ENCODE peak calls at places on chromosome 17, in ten cellular contexts. One of them, this sample, is unnamed.

GRCh38 chr17:57533684-57534305 is 211.3 kb downstream of the CCDC182 start:
- DNase-seq in psoas muscle: no peak
- DNase-seq in CD8-positive, alpha-beta memory T cell: no peak
- DNase-seq in fibroblast of mammary gland: no peak
- DNase-seq in Karpas-422: no peak
- DNase-seq in lower leg skin: no peak
- DNase-seq in skeletal muscle cell: no peak
- DNase-seq in cardiac muscle cell: peak; percentile 59
- DNase-seq in fibroblast of the aortic adventitia: no peak
- DNase-seq in endodermal cell: no peak
- DNase-seq in this sample: no peak

GRCh38 chr17:4420692-4421131 is 13.0 kb upstream of the SPNS3 start:
- DNase-seq in lower leg skin: peak; percentile 37
- DNase-seq in fibroblast of the aortic adventitia: peak; percentile 81
- DNase-seq in endodermal cell: peak; percentile 90
- DNase-seq in fibroblast of mammary gland: peak; percentile 78
- DNase-seq in Karpas-422: peak; percentile 90
- DNase-seq in psoas muscle: no peak
- DNase-seq in CD8-positive, alpha-beta memory T cell: peak; percentile 69
- DNase-seq in skeletal muscle cell: peak; percentile 20
- DNase-seq in cardiac muscle cell: peak; percentile 83
- DNase-seq in this sample: no peak

GRCh38 chr17:41403409-41404023 is 6.1 kb upstream of the KRT31 start:
- DNase-seq in CD8-positive, alpha-beta memory T cell: no peak
- DNase-seq in lower leg skin: no peak
- DNase-seq in psoas muscle: no peak
- DNase-seq in fibroblast of the aortic adventitia: no peak
- DNase-seq in skeletal muscle cell: no peak
- DNase-seq in endodermal cell: peak; percentile 4
- DNase-seq in fibroblast of mammary gland: no peak
- DNase-seq in cardiac muscle cell: no peak
- DNase-seq in Karpas-422: no peak
- DNase-seq in this sample: no peak

GRCh38 chr17:45410144-45411091 is 22.3 kb downstream of the ARHGAP27 start:
- DNase-seq in psoas muscle: peak; percentile 61
- DNase-seq in skeletal muscle cell: no peak
- DNase-seq in Karpas-422: peak; percentile 90
- DNase-seq in fibroblast of mammary gland: no peak
- DNase-seq in fibroblast of the aortic adventitia: no peak
- DNase-seq in cardiac muscle cell: no peak
- DNase-seq in CD8-positive, alpha-beta memory T cell: peak; percentile 65
- DNase-seq in lower leg skin: no peak
- DNase-seq in endodermal cell: peak; percentile 62
- DNase-seq in this sample: peak; percentile 75

GRCh38 chr17:59513934-59514841 is 51.2 kb upstream of the DHX40 start:
- DNase-seq in lower leg skin: peak; percentile 74
- DNase-seq in CD8-positive, alpha-beta memory T cell: no peak
- DNase-seq in psoas muscle: peak; percentile 76
- DNase-seq in endodermal cell: no peak
- DNase-seq in fibroblast of mammary gland: peak; percentile 74
- DNase-seq in Karpas-422: no peak
- DNase-seq in cardiac muscle cell: peak; percentile 98
- DNase-seq in fibroblast of the aortic adventitia: peak; percentile 70
- DNase-seq in skeletal muscle cell: peak; percentile 74
- DNase-seq in this sample: no peak

GRCh38 chr17:21262259-21262993 is 9.2 kb upstream of the NATD1 start:
- DNase-seq in skeletal muscle cell: no peak
- DNase-seq in CD8-positive, alpha-beta memory T cell: no peak
- DNase-seq in fibroblast of mammary gland: no peak
- DNase-seq in cardiac muscle cell: no peak
- DNase-seq in Karpas-422: no peak
- DNase-seq in endodermal cell: peak; percentile 70
- DNase-seq in psoas muscle: no peak
- DNase-seq in fibroblast of the aortic adventitia: no peak
- DNase-seq in lower leg skin: no peak
- DNase-seq in this sample: no peak

GRCh38 chr17:44378171-44378705 is 11.2 kb downstream of the ITGA2B start:
- DNase-seq in psoas muscle: no peak
- DNase-seq in Karpas-422: no peak
- DNase-seq in CD8-positive, alpha-beta memory T cell: no peak
- DNase-seq in fibroblast of mammary gland: no peak
- DNase-seq in endodermal cell: no peak
- DNase-seq in lower leg skin: no peak
- DNase-seq in cardiac muscle cell: no peak
- DNase-seq in skeletal muscle cell: no peak
- DNase-seq in fibroblast of the aortic adventitia: no peak
- DNase-seq in this sample: no peak

GRCh38 chr17:79322216-79323123 is 247.8 kb downstream of the ENGASE start:
- DNase-seq in endodermal cell: no peak
- DNase-seq in fibroblast of mammary gland: no peak
- DNase-seq in skeletal muscle cell: no peak
- DNase-seq in psoas muscle: no peak
- DNase-seq in fibroblast of the aortic adventitia: no peak
- DNase-seq in CD8-positive, alpha-beta memory T cell: no peak
- DNase-seq in lower leg skin: no peak
- DNase-seq in cardiac muscle cell: no peak
- DNase-seq in Karpas-422: no peak
- DNase-seq in this sample: no peak

GRCh38 chr17:16438557-16439302 is 23.4 kb downstream of the TRPV2 start:
- DNase-seq in cardiac muscle cell: peak; percentile 99
- DNase-seq in fibroblast of mammary gland: peak; percentile 100
- DNase-seq in endodermal cell: peak; percentile 100
- DNase-seq in skeletal muscle cell: peak; percentile 99
- DNase-seq in fibroblast of the aortic adventitia: peak; percentile 100
- DNase-seq in psoas muscle: peak; percentile 96
- DNase-seq in lower leg skin: peak; percentile 97
- DNase-seq in Karpas-422: peak; percentile 100
- DNase-seq in CD8-positive, alpha-beta memory T cell: peak; percentile 97
- DNase-seq in this sample: peak; percentile 95

GRCh38 chr17:16439303-16439791 is 24.0 kb downstream of the TRPV2 start:
- DNase-seq in cardiac muscle cell: peak; percentile 46
- DNase-seq in CD8-positive, alpha-beta memory T cell: no peak
- DNase-seq in skeletal muscle cell: no peak
- DNase-seq in endodermal cell: no peak
- DNase-seq in fibroblast of mammary gland: no peak
- DNase-seq in psoas muscle: no peak
- DNase-seq in lower leg skin: no peak
- DNase-seq in Karpas-422: peak; percentile 55
- DNase-seq in fibroblast of the aortic adventitia: peak; percentile 45
- DNase-seq in this sample: no peak

GRCh38 chr17:16439867-16440351 is 24.5 kb downstream of the TRPV2 start:
- DNase-seq in endodermal cell: no peak
- DNase-seq in fibroblast of the aortic adventitia: peak; percentile 47
- DNase-seq in cardiac muscle cell: no peak
- DNase-seq in psoas muscle: no peak
- DNase-seq in CD8-positive, alpha-beta memory T cell: peak; percentile 43
- DNase-seq in Karpas-422: peak; percentile 67
- DNase-seq in skeletal muscle cell: no peak
- DNase-seq in lower leg skin: no peak
- DNase-seq in fibroblast of mammary gland: peak; percentile 53
- DNase-seq in this sample: no peak

GRCh38 chr17:16437083-16437482 is 21.7 kb downstream of the TRPV2 start:
- DNase-seq in skeletal muscle cell: no peak
- DNase-seq in cardiac muscle cell: no peak
- DNase-seq in lower leg skin: no peak
- DNase-seq in fibroblast of mammary gland: no peak
- DNase-seq in CD8-positive, alpha-beta memory T cell: no peak
- DNase-seq in endodermal cell: peak; percentile 66
- DNase-seq in fibroblast of the aortic adventitia: no peak
- DNase-seq in psoas muscle: no peak
- DNase-seq in Karpas-422: no peak
- DNase-seq in this sample: no peak

DNA sequence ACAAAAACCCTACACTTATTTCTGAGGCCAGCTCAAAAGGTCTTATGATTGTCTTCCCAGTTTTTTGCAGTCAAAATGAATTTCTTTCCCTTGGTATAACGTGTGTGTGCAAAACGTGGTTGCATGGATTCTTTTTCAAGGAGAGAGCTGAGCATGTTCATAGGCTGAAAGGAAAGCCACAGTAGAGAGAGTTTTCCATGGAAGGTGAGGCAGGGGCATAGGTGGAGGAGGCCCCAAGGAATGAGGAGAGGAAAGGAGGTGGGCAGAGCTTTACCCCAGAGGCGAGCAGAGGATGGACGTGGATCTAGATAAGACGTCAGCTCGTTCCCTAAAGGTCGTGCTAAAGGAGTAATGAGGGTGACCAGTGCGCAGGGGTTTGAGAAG is 22.8 kb downstream of the TRPV2 start:
- DNase-seq in lower leg skin: no peak
- DNase-seq in psoas muscle: no peak
- DNase-seq in skeletal muscle cell: no peak
- DNase-seq in fibroblast of the aortic adventitia: no peak
- DNase-seq in CD8-positive, alpha-beta memory T cell: no peak
- DNase-seq in endodermal cell: no peak
- DNase-seq in Karpas-422: no peak
- DNase-seq in cardiac muscle cell: no peak
- DNase-seq in fibroblast of mammary gland: no peak
- DNase-seq in this sample: no peak
- H3K4me3 ChIP-seq in lower leg skin: no peak overlapping the region
- H3K4me3 ChIP-seq in psoas muscle: peak overlapping the region; percentile 96
- H3K4me3 ChIP-seq in skeletal muscle cell: peak overlapping the region; percentile 39
- H3K4me3 ChIP-seq in fibroblast of the aortic adventitia: peak overlapping the region; percentile 56
- H3K4me3 ChIP-seq in CD8-positive, alpha-beta memory T cell: peak overlapping the region; percentile 39
- H3K4me3 ChIP-seq in endodermal cell: peak overlapping the region; percentile 80
- H3K4me3 ChIP-seq in Karpas-422: peak overlapping the region; percentile 73
- H3K4me3 ChIP-seq in cardiac muscle cell: peak overlapping the region; percentile 30
- H3K4me3 ChIP-seq in fibroblast of mammary gland: peak overlapping the region; percentile 53
- H3K4me3 ChIP-seq in this sample: peak overlapping the region; percentile 62

DNA sequence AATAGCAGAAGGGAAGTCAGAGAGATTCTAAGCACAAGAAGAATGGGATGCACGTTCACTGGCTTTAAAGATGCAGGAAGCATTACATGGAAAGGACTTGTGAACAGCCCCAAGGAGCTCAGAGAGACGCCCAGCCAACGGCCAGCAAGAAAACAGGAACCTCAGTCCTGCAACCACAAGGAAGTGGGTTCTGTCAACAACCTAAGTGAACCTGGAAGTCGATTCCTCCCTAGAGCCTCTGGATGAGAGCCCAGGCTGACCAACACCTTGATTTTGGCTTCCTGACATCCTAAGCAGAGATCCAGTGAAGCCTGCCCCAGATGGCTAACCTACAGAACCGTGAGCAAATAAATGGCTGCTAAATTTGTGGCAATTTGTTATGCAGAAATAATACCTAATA is 24.5 kb downstream of the GPR142 start:
- DNase-seq in psoas muscle: peak; percentile 27
- DNase-seq in lower leg skin: no peak
- DNase-seq in fibroblast of the aortic adventitia: no peak
- DNase-seq in CD8-positive, alpha-beta memory T cell: no peak
- DNase-seq in endodermal cell: no peak
- DNase-seq in cardiac muscle cell: no peak
- DNase-seq in Karpas-422: no peak
- DNase-seq in fibroblast of mammary gland: no peak
- DNase-seq in skeletal muscle cell: no peak
- DNase-seq in this sample: no peak
- H3K4me3 ChIP-seq in psoas muscle: no peak overlapping the region
- H3K4me3 ChIP-seq in lower leg skin: no peak overlapping the region
- H3K4me3 ChIP-seq in fibroblast of the aortic adventitia: no peak overlapping the region
- H3K4me3 ChIP-seq in CD8-positive, alpha-beta memory T cell: no peak overlapping the region
- H3K4me3 ChIP-seq in endodermal cell: no peak overlapping the region
- H3K4me3 ChIP-seq in cardiac muscle cell: no peak overlapping the region
- H3K4me3 ChIP-seq in Karpas-422: no peak overlapping the region
- H3K4me3 ChIP-seq in fibroblast of mammary gland: no peak overlapping the region
- H3K4me3 ChIP-seq in skeletal muscle cell: no peak overlapping the region
- H3K4me3 ChIP-seq in this sample: no peak overlapping the region

DNA sequence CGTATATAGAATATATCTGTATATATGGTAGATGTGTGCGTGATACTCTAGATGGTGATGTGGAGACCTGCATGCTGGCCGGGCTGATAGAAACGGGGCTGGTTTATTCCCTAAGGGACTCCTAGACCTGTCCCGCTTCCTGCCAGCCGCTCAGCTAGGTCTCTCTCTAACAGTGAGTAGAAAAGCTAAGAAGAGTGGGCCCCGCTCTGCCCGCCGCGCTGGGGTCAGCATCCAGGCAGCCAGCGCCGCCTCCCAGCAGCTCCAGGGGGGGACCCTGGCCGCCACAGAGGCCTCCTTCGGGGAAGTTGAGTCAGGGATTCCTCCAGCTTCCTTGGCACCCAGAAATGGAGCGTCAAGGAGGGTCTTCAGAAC is 9.4 kb downstream of the CYGB start:
- DNase-seq in skeletal muscle cell: no peak
- DNase-seq in Karpas-422: peak; percentile 86
- DNase-seq in endodermal cell: no peak
- DNase-seq in lower leg skin: no peak
- DNase-seq in fibroblast of mammary gland: no peak
- DNase-seq in cardiac muscle cell: no peak
- DNase-seq in fibroblast of the aortic adventitia: no peak
- DNase-seq in psoas muscle: no peak
- DNase-seq in CD8-positive, alpha-beta memory T cell: no peak
- DNase-seq in this sample: no peak
- H3K4me3 ChIP-seq in skeletal muscle cell: no peak overlapping the region
- H3K4me3 ChIP-seq in Karpas-422: peak overlapping the region; percentile 67
- H3K4me3 ChIP-seq in endodermal cell: no peak overlapping the region
- H3K4me3 ChIP-seq in lower leg skin: no peak overlapping the region
- H3K4me3 ChIP-seq in fibroblast of mammary gland: no peak overlapping the region
- H3K4me3 ChIP-seq in cardiac muscle cell: no peak overlapping the region
- H3K4me3 ChIP-seq in fibroblast of the aortic adventitia: no peak overlapping the region
- H3K4me3 ChIP-seq in psoas muscle: peak overlapping the region; percentile 19
- H3K4me3 ChIP-seq in CD8-positive, alpha-beta memory T cell: peak overlapping the region; percentile 41
- H3K4me3 ChIP-seq in this sample: no peak overlapping the region

DNA sequence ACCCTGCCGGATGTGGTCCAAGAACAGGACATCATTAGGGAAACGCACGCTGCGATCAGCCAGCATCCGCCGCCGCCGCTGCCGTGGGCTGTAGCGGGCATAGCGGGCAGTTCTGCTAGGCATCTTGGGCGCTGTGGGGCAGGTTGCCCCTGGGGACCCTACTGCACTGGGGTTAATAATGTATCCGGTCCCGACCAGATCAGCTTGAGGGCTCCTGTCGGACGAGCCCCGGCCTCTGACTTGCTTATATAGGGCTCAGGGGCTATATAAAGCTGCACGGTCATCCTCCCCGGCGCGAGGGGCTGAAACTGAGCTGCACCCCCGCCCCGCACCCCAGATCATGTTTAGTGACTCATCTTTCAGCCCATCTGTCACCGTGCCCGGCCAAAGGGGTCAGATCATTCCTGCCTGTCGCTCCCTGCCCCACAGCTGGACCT is at the start of gene PPP1R27:
- DNase-seq in cardiac muscle cell: no peak
- DNase-seq in fibroblast of the aortic adventitia: no peak
- DNase-seq in Karpas-422: no peak
- DNase-seq in endodermal cell: no peak
- DNase-seq in lower leg skin: no peak
- DNase-seq in fibroblast of mammary gland: no peak
- DNase-seq in psoas muscle: peak; percentile 97
- DNase-seq in CD8-positive, alpha-beta memory T cell: no peak
- DNase-seq in skeletal muscle cell: no peak
- DNase-seq in this sample: no peak
- H3K4me3 ChIP-seq in cardiac muscle cell: peak within 1 kb of the TSS; percentile 78
- H3K4me3 ChIP-seq in fibroblast of the aortic adventitia: peak within 1 kb of the TSS; percentile 80
- H3K4me3 ChIP-seq in Karpas-422: peak within 1 kb of the TSS; percentile 97
- H3K4me3 ChIP-seq in endodermal cell: peak within 1 kb of the TSS; percentile 93
- H3K4me3 ChIP-seq in lower leg skin: no peak within 1 kb of the TSS
- H3K4me3 ChIP-seq in fibroblast of mammary gland: peak within 1 kb of the TSS; percentile 68
- H3K4me3 ChIP-seq in psoas muscle: peak within 1 kb of the TSS; percentile 72
- H3K4me3 ChIP-seq in CD8-positive, alpha-beta memory T cell: peak within 1 kb of the TSS; percentile 72
- H3K4me3 ChIP-seq in skeletal muscle cell: peak within 1 kb of the TSS; percentile 74
- H3K4me3 ChIP-seq in this sample: peak within 1 kb of the TSS; percentile 97

GRCh38 chr17:75590314-75590761 is 2.7 kb downstream of the MYO15B start:
- DNase-seq in lower leg skin: no peak
- DNase-seq in fibroblast of the aortic adventitia: no peak
- DNase-seq in skeletal muscle cell: no peak
- DNase-seq in psoas muscle: no peak
- DNase-seq in cardiac muscle cell: no peak
- DNase-seq in endodermal cell: no peak
- DNase-seq in CD8-positive, alpha-beta memory T cell: no peak
- DNase-seq in Karpas-422: no peak
- DNase-seq in fibroblast of mammary gland: no peak
- DNase-seq in this sample: no peak
- H3K4me3 ChIP-seq in lower leg skin: no peak overlapping the region
- H3K4me3 ChIP-seq in fibroblast of the aortic adventitia: no peak overlapping the region
- H3K4me3 ChIP-seq in skeletal muscle cell: no peak overlapping the region
- H3K4me3 ChIP-seq in psoas muscle: no peak overlapping the region
- H3K4me3 ChIP-seq in cardiac muscle cell: no peak overlapping the region
- H3K4me3 ChIP-seq in endodermal cell: peak overlapping the region; percentile 71
- H3K4me3 ChIP-seq in CD8-positive, alpha-beta memory T cell: no peak overlapping the region
- H3K4me3 ChIP-seq in Karpas-422: no peak overlapping the region
- H3K4me3 ChIP-seq in fibroblast of mammary gland: no peak overlapping the region
- H3K4me3 ChIP-seq in this sample: no peak overlapping the region

This sample was measured in upper lobe of left lung.